ENCODE peak calls at places on chromosomes 1 and 21, in seven cellular contexts. One of them, this sample, is unnamed. For H3K4me1, the result is how much of the 10 kb centered on the place peaks cover.

GRCh38 chr1:34858901-34859441 is 578 bp downstream of the SMIM12 start:
- DNase-seq in HepG2: no peak
- DNase-seq in GM23338: no peak
- DNase-seq in transverse colon: no peak
- DNase-seq in Panc1: no peak
- DNase-seq in stomach: no peak
- DNase-seq in H1: no peak
- DNase-seq in this sample: no peak

GRCh38 chr21:45383111-45383614 is 21.8 kb upstream of the COL18A1 start:
- DNase-seq in HepG2: peak
- DNase-seq in GM23338: no peak
- DNase-seq in transverse colon: no peak
- DNase-seq in Panc1: no peak
- DNase-seq in stomach: no peak
- DNase-seq in H1: no peak
- DNase-seq in this sample: no peak

GRCh38 chr1:22287946-22288520 is 145.1 kb upstream of the WNT4 start:
- DNase-seq in HepG2: no peak
- DNase-seq in GM23338: no peak
- DNase-seq in transverse colon: no peak
- DNase-seq in Panc1: no peak
- DNase-seq in stomach: peak
- DNase-seq in H1: no peak
- DNase-seq in this sample: peak

GRCh38 chr21:45414396-45415187 is 9.6 kb downstream of the COL18A1 start:
- DNase-seq in HepG2: no peak
- DNase-seq in GM23338: no peak
- DNase-seq in transverse colon: no peak
- DNase-seq in Panc1: no peak
- DNase-seq in stomach: no peak
- DNase-seq in H1: no peak
- DNase-seq in this sample: no peak

GRCh38 chr1:228271701-228272251 is 63.9 kb downstream of the OBSCN start:
- DNase-seq in HepG2: no peak
- DNase-seq in GM23338: no peak
- DNase-seq in transverse colon: no peak
- DNase-seq in Panc1: no peak
- DNase-seq in stomach: no peak
- DNase-seq in H1: no peak
- DNase-seq in this sample: no peak

GRCh38 chr1:150233359-150234308 is 2.3 kb downstream of the ANP32E start:
- DNase-seq in HepG2: no peak
- DNase-seq in GM23338: no peak
- DNase-seq in transverse colon: no peak
- DNase-seq in Panc1: peak
- DNase-seq in stomach: no peak
- DNase-seq in H1: no peak
- DNase-seq in this sample: peak

GRCh38 chr1:55427576-55427975 is 212.4 kb upstream of the USP24 start:
- DNase-seq in HepG2: no peak
- DNase-seq in GM23338: no peak
- DNase-seq in transverse colon: no peak
- DNase-seq in Panc1: no peak
- DNase-seq in stomach: no peak
- DNase-seq in H1: no peak
- DNase-seq in this sample: no peak

GRCh38 chr1:52825868-52826267 is 16.7 kb upstream of the ZYG11A start:
- DNase-seq in HepG2: no peak
- DNase-seq in GM23338: peak
- DNase-seq in transverse colon: no peak
- DNase-seq in Panc1: no peak
- DNase-seq in stomach: no peak
- DNase-seq in H1: no peak
- DNase-seq in this sample: no peak

GRCh38 chr1:209884665-209885117 is 53.3 kb upstream of the SYT14 start:
- DNase-seq in HepG2: peak
- DNase-seq in GM23338: no peak
- DNase-seq in transverse colon: no peak
- DNase-seq in Panc1: peak
- DNase-seq in stomach: peak
- DNase-seq in H1: no peak
- DNase-seq in this sample: no peak

GRCh38 chr1:203907901-203908300 is 46.5 kb downstream of the SNRPE start:
- DNase-seq in HepG2: no peak
- DNase-seq in GM23338: no peak
- DNase-seq in transverse colon: no peak
- DNase-seq in Panc1: no peak
- DNase-seq in stomach: no peak
- DNase-seq in H1: no peak
- DNase-seq in this sample: no peak

GRCh38 chr1:51314974-51315373 is 15.4 kb downstream of the TTC39A start:
- DNase-seq in HepG2: no peak
- DNase-seq in GM23338: no peak
- DNase-seq in transverse colon: peak
- DNase-seq in Panc1: no peak
- DNase-seq in stomach: peak
- DNase-seq in H1: no peak
- DNase-seq in this sample: no peak

GRCh38 chr1:69215883-69216282 is 351.8 kb upstream of the LRRC7 start:
- DNase-seq in HepG2: no peak
- DNase-seq in GM23338: no peak
- DNase-seq in transverse colon: no peak
- DNase-seq in Panc1: no peak
- DNase-seq in stomach: no peak
- DNase-seq in H1: no peak
- DNase-seq in this sample: no peak

GRCh38 chr1:242133351-242133750 is 134.5 kb upstream of the MAP1LC3C start:
- DNase-seq in HepG2: no peak
- DNase-seq in GM23338: no peak
- DNase-seq in transverse colon: no peak
- DNase-seq in Panc1: no peak
- DNase-seq in stomach: no peak
- DNase-seq in H1: no peak
- DNase-seq in this sample: no peak

GRCh38 chr21:26918318-26919065 is 48.4 kb downstream of the ADAMTS5 start:
- DNase-seq in HepG2: no peak
- DNase-seq in GM23338: no peak
- DNase-seq in transverse colon: no peak
- DNase-seq in Panc1: no peak
- DNase-seq in stomach: no peak
- DNase-seq in H1: no peak
- DNase-seq in this sample: no peak

GRCh38 chr1:63524166-63524565 is 841 bp downstream of the EFCAB7 start:
- DNase-seq in HepG2: no peak
- DNase-seq in GM23338: no peak
- DNase-seq in transverse colon: no peak
- DNase-seq in Panc1: no peak
- DNase-seq in stomach: no peak
- DNase-seq in H1: no peak
- DNase-seq in this sample: no peak

GRCh38 chr21:37534431-37534830 is 167.9 kb downstream of the DYRK1A start:
- DNase-seq in HepG2: no peak
- DNase-seq in GM23338: no peak
- DNase-seq in transverse colon: no peak
- DNase-seq in Panc1: no peak
- DNase-seq in stomach: no peak
- DNase-seq in H1: no peak
- DNase-seq in this sample: no peak

GRCh38 chr1:53548031-53548491 is 88.9 kb downstream of the DMRTB1 start:
- DNase-seq in HepG2: no peak
- DNase-seq in GM23338: no peak
- DNase-seq in transverse colon: peak
- DNase-seq in Panc1: no peak
- DNase-seq in stomach: no peak
- DNase-seq in H1: no peak
- DNase-seq in this sample: peak

GRCh38 chr1:88855986-88856385 is 35.4 kb downstream of the GTF2B start:
- DNase-seq in HepG2: no peak
- DNase-seq in GM23338: no peak
- DNase-seq in transverse colon: no peak
- DNase-seq in Panc1: no peak
- DNase-seq in stomach: no peak
- DNase-seq in H1: no peak
- DNase-seq in this sample: no peak

GRCh38 chr1:184218436-184218835 is 166.9 kb downstream of the TSEN15 start:
- DNase-seq in HepG2: no peak
- DNase-seq in GM23338: no peak
- DNase-seq in transverse colon: no peak
- DNase-seq in Panc1: no peak
- DNase-seq in stomach: no peak
- DNase-seq in H1: no peak
- DNase-seq in this sample: no peak

GRCh38 chr21:45167796-45168222 is 93.4 kb downstream of the ADARB1 start:
- DNase-seq in HepG2: no peak
- DNase-seq in GM23338: no peak
- DNase-seq in transverse colon: no peak
- DNase-seq in Panc1: no peak
- DNase-seq in stomach: no peak
- DNase-seq in H1: no peak
- DNase-seq in this sample: no peak

GRCh38 chr1:24707659-24708058 is 37.6 kb upstream of the CLIC4 start:
- DNase-seq in HepG2: no peak
- DNase-seq in GM23338: no peak
- DNase-seq in transverse colon: no peak
- DNase-seq in Panc1: no peak
- DNase-seq in stomach: no peak
- DNase-seq in H1: no peak
- DNase-seq in this sample: no peak

GRCh38 chr1:110055493-110056283 is 14.8 kb downstream of the ALX3 start:
- DNase-seq in HepG2: no peak
- DNase-seq in GM23338: no peak
- DNase-seq in transverse colon: no peak
- DNase-seq in Panc1: no peak
- DNase-seq in stomach: no peak
- DNase-seq in H1: no peak
- DNase-seq in this sample: no peak

GRCh38 chr1:2271841-2272655 is 43.9 kb downstream of the SKI start:
- DNase-seq in HepG2: no peak
- DNase-seq in GM23338: no peak
- DNase-seq in transverse colon: no peak
- DNase-seq in Panc1: no peak
- DNase-seq in stomach: no peak
- DNase-seq in H1: no peak
- DNase-seq in this sample: no peak

GRCh38 chr1:191752342-191752741 is 405.9 kb upstream of the RGS18 start:
- DNase-seq in HepG2: no peak
- DNase-seq in GM23338: peak
- DNase-seq in transverse colon: no peak
- DNase-seq in Panc1: peak
- DNase-seq in stomach: no peak
- DNase-seq in H1: no peak
- DNase-seq in this sample: no peak

DNA sequence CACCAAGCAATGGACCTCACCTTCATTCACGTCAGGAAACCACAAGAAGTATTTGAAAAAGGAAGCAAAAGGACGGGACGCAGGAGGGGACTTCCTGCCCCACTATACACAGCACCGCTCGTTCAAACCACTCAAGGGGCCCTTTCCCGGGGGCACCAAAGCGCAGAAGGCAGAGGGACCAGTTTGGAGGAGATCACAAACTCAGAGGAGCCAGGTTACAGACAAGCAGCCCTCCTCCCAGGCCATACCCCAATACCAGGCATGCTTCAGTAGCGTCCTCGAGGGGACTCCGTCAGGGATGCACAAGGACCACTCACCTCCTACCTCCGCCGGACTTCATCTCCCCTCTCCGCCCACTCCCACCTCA is 685 bp downstream of the CRTC2 start:
- DNase-seq in HepG2: no peak
- DNase-seq in GM23338: peak
- DNase-seq in transverse colon: peak
- DNase-seq in Panc1: no peak
- DNase-seq in stomach: no peak
- DNase-seq in H1: no peak
- DNase-seq in this sample: no peak
- TF ChIP-seq POLR2AphosphoS5 in HepG2: no peak
- TF ChIP-seq POLR2AphosphoS5 in GM23338: no peak
- TF ChIP-seq POLR2AphosphoS5 in transverse colon: no peak
- TF ChIP-seq POLR2AphosphoS5 in Panc1: no peak
- TF ChIP-seq POLR2AphosphoS5 in stomach: no peak
- TF ChIP-seq POLR2AphosphoS5 in H1: peak
- TF ChIP-seq POLR2AphosphoS5 in this sample: no peak

GRCh38 chr1:37845049-37845646 is 14.2 kb downstream of the MTF1 start:
- DNase-seq in HepG2: no peak
- DNase-seq in GM23338: no peak
- DNase-seq in transverse colon: no peak
- DNase-seq in Panc1: no peak
- DNase-seq in stomach: no peak
- DNase-seq in H1: no peak
- DNase-seq in this sample: no peak
- H3K4me1 ChIP-seq in HepG2: under half
- H3K4me1 ChIP-seq in GM23338: under half
- H3K4me1 ChIP-seq in transverse colon: under half
- H3K4me1 ChIP-seq in Panc1: under half
- H3K4me1 ChIP-seq in stomach: under half
- H3K4me1 ChIP-seq in H1: under half
- H3K4me1 ChIP-seq in this sample: under half

GRCh38 chr1:36124404-36125128 is 456 bp downstream of the COL8A2 start:
- DNase-seq in HepG2: no peak
- DNase-seq in GM23338: peak
- DNase-seq in transverse colon: no peak
- DNase-seq in Panc1: no peak
- DNase-seq in stomach: no peak
- DNase-seq in H1: no peak
- DNase-seq in this sample: no peak
- H3K4me3 ChIP-seq in HepG2: no peak
- H3K4me3 ChIP-seq in GM23338: peak
- H3K4me3 ChIP-seq in transverse colon: no peak
- H3K4me3 ChIP-seq in Panc1: peak
- H3K4me3 ChIP-seq in stomach: peak
- H3K4me3 ChIP-seq in H1: peak
- H3K4me3 ChIP-seq in this sample: peak

GRCh38 chr1:16236495-16237342 is at the start of gene CPLANE2:
- DNase-seq in HepG2: peak
- DNase-seq in GM23338: peak
- DNase-seq in transverse colon: peak
- DNase-seq in Panc1: no peak
- DNase-seq in stomach: peak
- DNase-seq in H1: peak
- DNase-seq in this sample: peak
- TF ChIP-seq POLR2AphosphoS5 in HepG2: peak
- TF ChIP-seq POLR2AphosphoS5 in GM23338: peak
- TF ChIP-seq POLR2AphosphoS5 in transverse colon: peak
- TF ChIP-seq POLR2AphosphoS5 in Panc1: peak
- TF ChIP-seq POLR2AphosphoS5 in stomach: peak
- TF ChIP-seq POLR2AphosphoS5 in H1: no peak
- TF ChIP-seq POLR2AphosphoS5 in this sample: peak

This sample was measured in breast epithelium.